ENCODE peak calls at places on chromosomes 4 and X, in five cellular contexts. V is lung, S is tibial nerve, N is suprapubic skin, O is cardiac muscle cell. A is an unnamed sample. For H3K4me1, the result is how much of the 10 kb centered on the place peaks cover.

GRCh38 chr4:95219109-95219508 is 329.7 kb downstream of the UNC5C start:
- DNase-seq in S (no peak), N (no peak), O (peak), V (no peak), A (no peak)

GRCh38 chrX:52363247-52363883 is 5.5 kb upstream of the XAGE2 start:
- DNase-seq in O (peak), N (no peak), V (no peak), S (no peak), A (no peak)

GRCh38 chr4:145285928-145286327 is 105.5 kb upstream of the OTUD4 start:
- DNase-seq in S (no peak), V (no peak), N (no peak), O (peak), A (no peak)

GRCh38 chrX:68049466-68049865 is 383.8 kb downstream of the OPHN1 start:
- DNase-seq in S (no peak), O (no peak), N (no peak), V (no peak), A (no peak)

GRCh38 chr4:8368061-8368481 is 72.5 kb downstream of the ACOX3 start:
- DNase-seq in N (no peak), S (no peak), V (no peak), O (no peak), A (no peak)

GRCh38 chr4:56655627-56656345 is 25.3 kb downstream of the HOPX start:
- DNase-seq in V (no peak), S (no peak), O (no peak), N (no peak), A (no peak)

GRCh38 chr4:153428816-153429592 is 37.2 kb upstream of the TMEM131L start:
- DNase-seq in V (no peak), S (no peak), O (peak), N (no peak), A (no peak)

GRCh38 chr4:46211406-46211805 is 87.6 kb upstream of the GABRG1 start:
- DNase-seq in S (no peak), O (no peak), N (no peak), V (no peak), A (no peak)

GRCh38 chr4:31108762-31109161 is 388.6 kb downstream of the PCDH7 start:
- DNase-seq in V (no peak), N (no peak), S (no peak), O (no peak), A (no peak)
- H3K4me1 ChIP-seq in V (under half), N (under half), S (under half), O (under half), A (under half)

GRCh38 chrX:25523574-25523973 is 507.8 kb upstream of the ARX start:
- DNase-seq in O (peak), V (no peak), S (no peak), N (no peak), A (no peak)
- TF ChIP-seq CTCF in O (peak), V (no peak), S (no peak), N (no peak), A (no peak)

DNA sequence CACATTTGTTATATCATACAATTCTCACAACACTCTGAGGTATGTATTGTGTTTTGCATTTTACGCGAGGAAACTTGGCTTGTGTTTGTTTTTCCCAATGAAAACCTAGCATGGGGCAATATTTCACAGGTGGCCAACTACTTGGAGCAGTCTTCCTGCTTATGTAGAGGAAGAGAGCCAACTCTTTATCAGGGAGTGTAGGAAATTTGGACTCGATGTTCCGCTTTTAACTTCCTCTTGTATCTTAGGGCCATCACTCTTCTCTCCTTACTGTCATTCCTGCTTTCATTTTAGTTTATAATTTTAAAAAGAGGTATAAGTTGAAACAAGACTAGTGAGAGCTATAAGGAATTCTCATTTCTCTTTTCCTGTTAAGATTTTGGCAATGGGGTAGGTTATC is 107.7 kb upstream of the RPS6KA3 start:
- DNase-seq in O (no peak), S (no peak), V (no peak), N (no peak), A (no peak)
- H3K4me1 ChIP-seq in O (under half), S (under half), V (under half), N (under half), A (under half)

GRCh38 chr4:185128272-185129119 is 14.6 kb upstream of the SLC25A4 start:
- DNase-seq in N (no peak), O (peak), V (no peak), S (no peak), A (no peak)
- TF ChIP-seq CTCF in N (no peak), O (peak), V (no peak), S (no peak), A (peak)

DNA sequence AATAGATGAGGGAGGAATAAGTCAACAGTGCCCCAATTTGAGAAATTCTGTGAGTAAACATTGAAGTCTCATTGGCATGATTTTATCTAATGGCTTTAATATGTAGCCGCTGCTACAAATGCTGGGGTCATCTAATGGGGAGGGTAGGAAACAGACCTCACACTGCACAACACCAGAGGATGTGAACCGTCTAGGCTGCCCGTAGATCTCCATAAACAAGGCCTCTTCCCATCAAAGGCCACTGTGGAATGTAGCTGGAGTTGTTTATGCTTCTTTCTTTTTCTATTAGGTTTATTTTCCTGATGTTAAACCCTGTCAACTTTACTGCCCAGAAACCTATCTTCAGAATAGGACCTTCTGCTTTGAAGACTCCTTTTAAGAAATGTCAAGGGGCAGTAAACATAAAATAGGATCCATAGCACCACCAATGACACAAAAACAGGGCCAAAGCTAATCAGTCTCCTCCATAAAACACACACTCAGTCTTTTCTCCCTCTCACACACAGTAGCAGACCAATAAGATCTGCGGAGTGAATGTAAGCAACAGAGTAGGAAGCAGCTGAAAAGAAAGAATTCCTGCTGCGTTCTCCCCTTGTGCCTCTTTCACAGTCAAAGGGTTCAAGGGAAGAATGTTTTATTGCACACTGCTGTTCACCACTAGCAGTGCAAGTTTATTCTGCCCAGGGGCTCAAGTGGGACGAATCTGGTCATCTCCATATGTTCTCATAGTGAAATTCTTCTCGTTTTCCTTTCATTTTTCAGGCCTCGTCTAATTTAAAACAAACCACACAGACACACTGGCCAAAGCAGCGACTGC is 72.2 kb downstream of the MAML3 start:
- DNase-seq in N (no peak), S (no peak), O (no peak), V (no peak), A (no peak)
- H3K4me1 ChIP-seq in N (under half), S (half or more), O (under half), V (under half), A (under half)

GRCh38 chrX:129359269-129359668 is 164.0 kb downstream of the SMARCA1 start:
- DNase-seq in V (no peak), S (no peak), O (peak), N (no peak), A (no peak)

GRCh38 chrX:129361566-129361965 is 161.7 kb downstream of the SMARCA1 start:
- DNase-seq in S (no peak), O (no peak), N (no peak), V (no peak), A (no peak)

DNA sequence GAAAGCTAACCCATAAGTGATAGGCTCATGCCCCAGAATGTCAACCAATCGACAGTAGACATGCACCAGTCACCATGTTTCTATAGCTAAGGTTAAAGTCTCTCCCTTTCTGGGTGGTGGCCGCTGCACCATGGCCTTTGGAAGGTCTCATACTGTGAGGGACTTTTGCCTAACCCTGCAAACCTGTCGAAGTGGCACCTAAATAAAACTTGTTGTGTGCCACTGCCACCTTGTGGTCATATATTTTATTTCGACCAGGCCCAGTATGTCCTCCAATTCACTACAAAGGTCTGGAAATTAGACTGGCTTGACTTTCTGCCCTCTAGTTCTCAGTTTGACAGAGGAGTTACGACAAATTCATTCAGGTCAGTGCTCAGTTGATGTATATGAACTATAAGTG is 163.1 kb downstream of the SMARCA1 start:
- DNase-seq in V (no peak), S (no peak), O (peak), N (no peak), A (no peak)
- TF ChIP-seq CTCF in V (peak), S (peak), O (peak), N (peak), A (peak)

GRCh38 chr4:88008624-88009235 is 1.3 kb downstream of the PKD2 start:
- DNase-seq in V (no peak), O (peak), S (no peak), N (no peak), A (no peak)

GRCh38 chr4:88008133-88008621 is 742 bp downstream of the PKD2 start:
- DNase-seq in O (peak), N (no peak), V (no peak), S (no peak), A (no peak)

GRCh38 chr4:88007304-88008132 is at the start of gene PKD2:
- DNase-seq in O (peak), N (peak), S (peak), V (peak), A (no peak)

GRCh38 chr4:88010921-88011320 is 3.5 kb downstream of the PKD2 start:
- DNase-seq in N (no peak), S (no peak), O (no peak), V (no peak), A (no peak)

GRCh38 chr4:88009871-88010270 is 2.4 kb downstream of the PKD2 start:
- DNase-seq in N (no peak), O (no peak), S (no peak), V (no peak), A (no peak)
- H3K4me1 ChIP-seq in N (under half), O (under half), S (half or more), V (under half), A (under half)

GRCh38 chr4:54446556-54446955 is 211.2 kb upstream of the KIT start:
- DNase-seq in S (no peak), V (no peak), O (peak), N (no peak), A (no peak)

GRCh38 chr4:54439831-54440243 is 210.7 kb downstream of the PDGFRA start:
- DNase-seq in S (no peak), O (peak), V (peak), N (no peak), A (no peak)

DNA sequence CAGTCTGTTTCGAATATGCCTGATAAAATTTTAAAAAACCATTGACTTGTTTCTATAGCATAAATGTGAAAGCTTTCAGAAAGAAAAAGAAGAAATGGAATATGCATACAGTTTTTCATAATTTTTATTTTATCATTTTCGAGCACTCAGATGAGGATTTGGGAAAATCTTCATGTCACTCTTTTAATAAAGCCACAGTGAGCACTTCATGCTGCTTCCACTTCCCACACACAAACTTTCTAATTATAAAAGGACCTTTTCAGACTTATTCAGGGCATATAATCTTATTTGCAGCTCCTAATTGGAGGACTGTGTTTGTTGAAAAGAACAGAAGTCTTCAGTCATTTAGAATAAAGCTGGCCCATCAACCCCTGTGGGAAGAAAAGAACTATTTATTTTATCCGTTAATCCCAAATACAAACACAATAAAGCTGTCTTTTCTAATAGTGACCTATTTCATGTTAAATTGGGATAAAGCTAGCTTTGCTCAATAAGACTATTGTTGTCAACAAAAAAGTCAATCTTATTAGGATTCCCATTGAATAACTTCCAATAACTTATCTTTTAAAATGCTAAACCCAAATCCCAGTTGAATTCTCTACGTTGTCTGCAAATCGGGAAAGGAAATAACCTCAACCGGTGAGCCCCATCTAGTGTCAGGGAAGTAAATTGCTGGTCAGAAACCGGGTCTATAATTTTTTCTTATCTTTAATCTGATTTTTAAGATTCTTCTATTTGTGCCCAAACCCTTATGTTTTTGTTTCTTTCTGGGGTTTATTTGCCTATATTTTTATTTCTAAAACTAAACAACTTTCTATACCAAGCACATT is 211.5 kb downstream of the PDGFRA start:
- DNase-seq in S (no peak), V (no peak), N (no peak), O (peak), A (no peak)
- TF ChIP-seq CTCF in S (peak), V (peak), N (peak), O (peak), A (peak)

A was measured in ascending aorta.